ENCODE peak calls at places on chromosomes 12 and 14, in four cellular contexts. A is AG04450, Y is ovary, D is A673. X is an unnamed sample.

GRCh38 chr12:21989819-21990412 is 48.7 kb upstream of the ABCC9 start:
- DNase-seq in D (peak), A (no peak), Y (no peak), X (no peak)

GRCh38 chr14:103548463-103549351 is 13.8 kb downstream of the BAG5 start:
- DNase-seq in D (no peak), A (no peak), Y (no peak), X (no peak)

GRCh38 chr12:47835017-47835830 is 15.5 kb upstream of the HDAC7 start:
- DNase-seq in A (no peak), D (no peak), Y (no peak), X (no peak)

GRCh38 chr14:22333408-22334274 is 255.4 kb downstream of the DAD1 start:
- DNase-seq in D (peak), A (no peak), Y (no peak), X (no peak)

GRCh38 chr14:25400607-25401206 is 350.8 kb upstream of the STXBP6 start:
- DNase-seq in A (no peak), D (peak), Y (no peak), X (no peak)

GRCh38 chr14:57761800-57762199 is 104.1 kb downstream of the SLC35F4 start:
- DNase-seq in A (no peak), D (no peak), Y (no peak), X (no peak)

GRCh38 chr12:125528300-125528699 is 463.1 kb downstream of the AACS start:
- DNase-seq in A (no peak), D (no peak), Y (no peak), X (no peak)

GRCh38 chr12:6765634-6766581 is at the start of gene PTMS:
- DNase-seq in A (peak), D (peak), Y (peak), X (no peak)

GRCh38 chr14:26444745-26445144 is 153.1 kb downstream of the NOVA1 start:
- DNase-seq in Y (no peak), D (peak), A (no peak), X (no peak)

GRCh38 chr14:31154956-31155355 is 52.6 kb downstream of the HECTD1 start:
- DNase-seq in Y (no peak), A (no peak), D (no peak), X (no peak)

GRCh38 chr12:104719700-104720345 is 238.3 kb downstream of the SLC41A2 start:
- DNase-seq in D (no peak), Y (no peak), A (no peak), X (no peak)

GRCh38 chr14:29735459-29735858 is 192.2 kb downstream of the PRKD1 start:
- DNase-seq in A (no peak), Y (no peak), D (no peak), X (no peak)

GRCh38 chr14:58687232-58687795 is 49.6 kb downstream of the DACT1 start:
- DNase-seq in Y (no peak), A (no peak), D (no peak), X (no peak)

GRCh38 chr14:34981743-34982420 is 910 bp upstream of the SRP54 start:
- DNase-seq in Y (no peak), D (peak), A (peak), X (no peak)

GRCh38 chr14:47660158-47660557 is 15.2 kb downstream of the MDGA2 start:
- DNase-seq in D (no peak), A (no peak), Y (no peak), X (no peak)

GRCh38 chr12:132781938-132782337 is 20.3 kb upstream of the ANKLE2 start:
- DNase-seq in A (no peak), D (no peak), Y (no peak), X (no peak)

GRCh38 chr12:108722992-108723766 is 8.1 kb downstream of the CORO1C start:
- DNase-seq in Y (no peak), D (peak), A (peak), X (peak)

GRCh38 chr12:95977764-95978305 is 18.3 kb downstream of the HAL start:
- DNase-seq in D (no peak), A (no peak), Y (no peak), X (no peak)

GRCh38 chr14:89720741-89721315 is 233.7 kb downstream of the EFCAB11 start:
- DNase-seq in A (no peak), Y (no peak), D (no peak), X (no peak)

GRCh38 chr14:95236221-95236620 is 78.9 kb upstream of the DICER1 start:
- DNase-seq in A (no peak), Y (no peak), D (no peak), X (no peak)

GRCh38 chr12:129296636-129297035 is 443.4 kb downstream of the GLT1D1 start:
- DNase-seq in D (no peak), Y (no peak), A (no peak), X (no peak)

DNA sequence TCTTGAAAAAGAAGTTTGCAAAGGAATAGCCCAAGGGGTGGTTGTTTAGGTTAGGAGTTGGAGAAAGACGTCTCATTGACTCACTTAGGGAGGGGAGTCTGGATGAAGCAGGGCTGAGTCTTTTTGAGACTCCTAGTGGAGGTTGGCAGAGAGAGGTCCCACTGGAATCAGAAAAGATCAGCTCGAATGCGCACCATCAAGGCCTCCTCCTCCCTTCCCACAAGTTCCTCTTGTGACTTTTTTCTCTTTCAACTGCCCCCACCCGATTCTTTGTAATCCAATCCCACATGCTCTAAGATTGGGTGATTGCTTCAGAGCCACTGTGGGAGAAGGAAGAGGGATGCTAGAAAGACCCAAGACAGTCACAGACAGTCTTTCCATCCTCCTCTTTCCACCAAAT is 2.0 kb downstream of the ARHGEF40 start:
- DNase-seq in Y (no peak), A (peak), D (peak), X (no peak)
- H3K4me3 ChIP-seq in Y (peak), A (peak), D (peak), X (peak)

DNA sequence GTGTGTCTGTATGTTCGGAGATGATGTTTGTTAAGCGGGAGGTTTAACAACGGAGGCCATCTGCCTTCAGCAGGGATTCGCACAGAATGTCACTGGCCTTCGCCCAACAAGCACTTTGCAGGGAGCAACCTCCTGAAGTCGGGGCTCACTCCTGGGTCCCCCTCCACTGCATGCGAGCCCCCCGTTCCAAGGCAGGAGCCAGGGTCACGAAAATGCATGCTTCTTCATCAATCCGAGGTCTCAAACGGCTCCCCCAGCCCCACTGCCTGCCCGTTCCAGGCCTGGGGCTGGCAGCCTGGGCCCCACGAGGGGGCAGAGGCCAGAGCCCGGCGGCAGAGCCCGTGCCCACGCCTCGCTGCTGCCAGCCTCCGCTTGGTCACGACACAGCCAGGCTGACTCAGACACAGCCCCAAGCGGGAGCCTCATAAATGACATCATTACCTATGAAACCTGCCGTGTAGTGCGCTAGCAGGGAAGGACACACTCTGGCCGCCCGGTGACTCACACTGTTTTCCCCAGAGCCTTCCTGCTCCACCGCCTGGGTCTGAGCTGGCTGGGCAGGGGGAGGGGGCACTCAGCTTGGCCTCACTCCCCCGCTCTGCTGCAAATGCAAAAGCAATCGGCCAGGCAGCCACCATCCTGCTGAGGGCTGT is 169.5 kb upstream of the RTL1 start:
- DNase-seq in D (peak), Y (peak), A (peak), X (peak)
- TF ChIP-seq CTCF in D (no peak), Y (no peak), A (no peak), X (peak)

GRCh38 chr12:92208613-92209121 is 63.0 kb upstream of the BTG1 start:
- DNase-seq in Y (no peak), A (no peak), D (peak), X (peak)
- H3K4me3 ChIP-seq in Y (no peak), A (no peak), D (peak), X (no peak)

GRCh38 chr12:113130457-113131135 is 5.0 kb downstream of the RASAL1 start:
- DNase-seq in A (no peak), Y (no peak), D (no peak), X (no peak)
- TF ChIP-seq CTCF in A (peak), Y (no peak), D (no peak), X (no peak)